ENCODE peak calls at places on chromosomes 2 and 18, in five cellular contexts. W, F, R, B and P are unnamed samples.

GRCh38 chr2:21123473-21124393 is at the start of gene TDRD15:
- ATAC-seq in W (no peak), F (no peak), B (no peak), R (no peak), P (peak; percentile 16)

GRCh38 chr2:65033178-65033577 is 23.0 kb upstream of the CEP68 start:
- ATAC-seq in F (no peak), W (no peak), R (no peak), B (no peak), P (no peak)

GRCh38 chr2:212811036-212811805 is 272.6 kb upstream of the ERBB4 start:
- ATAC-seq in F (no peak), B (no peak), R (no peak), W (no peak), P (no peak)

GRCh38 chr18:74430231-74430630 is 26.9 kb downstream of the DIPK1C start:
- ATAC-seq in B (no peak), R (no peak), W (no peak), F (no peak), P (no peak)

GRCh38 chr2:8803658-8804379 is 33.6 kb downstream of the KIDINS220 start:
- ATAC-seq in B (no peak), R (no peak), W (peak; percentile 98), F (peak; percentile 42), P (peak; percentile 78)

GRCh38 chr2:136151021-136151971 is 33.3 kb upstream of the CXCR4 start:
- ATAC-seq in W (no peak), R (no peak), B (no peak), F (no peak), P (peak; percentile 78)

GRCh38 chr2:88568179-88568578 is 59.1 kb downstream of the EIF2AK3 start:
- ATAC-seq in B (no peak), R (no peak), F (no peak), W (no peak), P (no peak)

GRCh38 chr2:224711381-224711780 is 4.8 kb downstream of the CCDC195 start:
- ATAC-seq in R (no peak), B (no peak), F (no peak), W (no peak), P (no peak)

GRCh38 chr2:195021704-195022513 is 635.1 kb upstream of the SLC39A10 start:
- ATAC-seq in B (no peak), F (no peak), R (no peak), W (no peak), P (no peak)

GRCh38 chr2:239396881-239397681 is 3.7 kb downstream of the HDAC4 start:
- ATAC-seq in R (no peak), F (no peak), W (no peak), B (peak; percentile 7), P (no peak)

GRCh38 chr2:34828481-34828880 is 1229.4 kb upstream of the FAM98A start:
- ATAC-seq in F (no peak), B (no peak), R (no peak), W (no peak), P (no peak)

GRCh38 chr2:61950133-61950560 is 44.7 kb downstream of the COMMD1 start:
- ATAC-seq in R (no peak), F (no peak), W (no peak), B (no peak), P (no peak)

GRCh38 chr2:23489471-23490400 is 104.8 kb downstream of the KLHL29 start:
- ATAC-seq in B (no peak), W (no peak), R (no peak), F (peak; percentile 64), P (peak; percentile 34)

GRCh38 chr2:156580501-156580900 is 144.3 kb downstream of the GPD2 start:
- ATAC-seq in R (peak; percentile 77), F (peak; percentile 75), W (no peak), B (peak; percentile 70), P (no peak)

GRCh38 chr2:16589465-16589864 is 76.2 kb downstream of the CYRIA start:
- ATAC-seq in R (no peak), W (no peak), B (no peak), F (no peak), P (no peak)

GRCh38 chr2:120805590-120805989 is 69.9 kb downstream of the GLI2 start:
- ATAC-seq in W (no peak), R (no peak), B (no peak), F (no peak), P (no peak)

GRCh38 chr2:237091779-237092436 is 6.2 kb downstream of the COPS8 start:
- ATAC-seq in R (no peak), F (no peak), B (no peak), W (no peak), P (no peak)

GRCh38 chr2:42951263-42951938 is 159.0 kb upstream of the HAAO start:
- ATAC-seq in R (no peak), W (no peak), F (no peak), B (no peak), P (no peak)

GRCh38 chr2:214740867-214741266 is 68.6 kb downstream of the BARD1 start:
- ATAC-seq in B (no peak), F (no peak), R (no peak), W (no peak), P (no peak)

GRCh38 chr2:147026664-147027278 is 818.1 kb upstream of the ACVR2A start:
- ATAC-seq in B (no peak), W (no peak), R (no peak), F (no peak), P (no peak)

GRCh38 chr18:27549335-27550039 is 364.4 kb upstream of the CHST9 start:
- ATAC-seq in W (no peak), B (no peak), F (no peak), R (no peak), P (no peak)

GRCh38 chr18:1998121-1998520 is 573.2 kb downstream of the METTL4 start:
- ATAC-seq in W (no peak), F (no peak), B (no peak), R (no peak), P (no peak)

GRCh38 chr2:69280017-69280671 is 106.9 kb downstream of the GFPT1 start:
- ATAC-seq in R (no peak), W (no peak), B (no peak), F (no peak), P (no peak)

GRCh38 chr2:240655931-240656886 is 26.5 kb downstream of the AQP12B start:
- ATAC-seq in B (no peak), R (no peak), W (no peak), F (peak; percentile 85), P (peak; percentile 83)

GRCh38 chr2:159891917-159892691 is 94.1 kb upstream of the CD302 start:
- ATAC-seq in B (no peak), F (no peak), R (no peak), W (peak; percentile 66), P (no peak)